ENCODE peak calls at places on chromosome X, in four cellular contexts. L, Z, F and H are unnamed samples.

GRCh38 chrX:125646195-125646594 is 326.5 kb downstream of the TEX13C start:
- DNase-seq in Z (no peak), L (no peak), F (no peak), H (no peak)

GRCh38 chrX:123876844-123877243 is 17.0 kb downstream of the XIAP start:
- DNase-seq in L (no peak), Z (no peak), F (no peak), H (no peak)

GRCh38 chrX:57294961-57295360 is 8.5 kb downstream of the FAAH2 start:
- DNase-seq in L (no peak), Z (no peak), F (no peak), H (no peak)

GRCh38 chrX:119132961-119133360 is 5.3 kb upstream of the KIAA1210 start:
- DNase-seq in L (no peak), F (no peak), Z (no peak), H (no peak)

GRCh38 chrX:103356023-103356798 is at the start of gene TCEAL9:
- DNase-seq in Z (no peak), F (peak; percentile 11), L (peak; percentile 51), H (peak; percentile 47)

GRCh38 chrX:48003367-48003757 is 427 bp downstream of the ZNF182 start:
- DNase-seq in F (peak; percentile 8), Z (no peak), L (no peak), H (peak; percentile 4)

GRCh38 chrX:115588180-115588579 is 27.2 kb downstream of the PLS3 start:
- DNase-seq in F (no peak), L (no peak), Z (no peak), H (no peak)

GRCh38 chrX:42691196-42691595 is 86.8 kb downstream of the PPP1R2C start:
- DNase-seq in F (no peak), Z (no peak), L (no peak), H (no peak)

GRCh38 chrX:151780621-151781020 is 46.1 kb downstream of the CNGA2 start:
- DNase-seq in Z (no peak), F (no peak), L (no peak), H (no peak)

GRCh38 chrX:38225093-38225492 is 4.4 kb upstream of the SRPX start:
- DNase-seq in F (no peak), Z (no peak), L (no peak), H (peak; percentile 15)

DNA sequence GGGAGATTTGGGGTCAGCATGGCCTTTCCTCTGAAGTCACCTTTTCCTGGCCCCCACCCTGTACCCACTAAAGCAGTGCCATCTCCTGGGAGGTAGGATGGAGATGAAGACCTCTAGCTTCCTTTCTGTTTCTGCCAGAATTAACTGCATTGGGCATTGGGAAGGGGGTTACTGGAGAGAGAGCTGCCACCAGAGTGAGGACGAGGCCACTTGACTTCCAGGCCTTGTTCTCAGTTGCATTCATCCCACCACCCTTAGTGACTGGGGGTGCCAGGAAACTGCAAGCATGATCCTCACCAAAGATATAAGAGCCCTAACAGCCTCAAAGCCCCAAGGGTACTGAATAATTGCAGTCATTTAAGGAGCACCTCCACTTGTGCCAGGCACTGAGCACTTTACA is 15.8 kb downstream of the SASH3 start:
- DNase-seq in L (no peak), F (no peak), Z (no peak), H (no peak)
- H3K9me3 ChIP-seq in L (no peaks in the 10 kb centered on the region), F (no peaks in the 10 kb centered on the region), Z (no peaks in the 10 kb centered on the region), H (no peaks in the 10 kb centered on the region)

GRCh38 chrX:15989716-15990115 is 133.6 kb upstream of the GRPR start:
- DNase-seq in L (no peak), F (no peak), Z (no peak), H (no peak)

GRCh38 chrX:15985937-15986336 is 131.3 kb upstream of the AP1S2 start:
- DNase-seq in F (no peak), L (no peak), Z (no peak), H (no peak)

GRCh38 chrX:15983034-15983433 is 128.4 kb upstream of the AP1S2 start:
- DNase-seq in L (no peak), F (no peak), Z (no peak), H (no peak)

DNA sequence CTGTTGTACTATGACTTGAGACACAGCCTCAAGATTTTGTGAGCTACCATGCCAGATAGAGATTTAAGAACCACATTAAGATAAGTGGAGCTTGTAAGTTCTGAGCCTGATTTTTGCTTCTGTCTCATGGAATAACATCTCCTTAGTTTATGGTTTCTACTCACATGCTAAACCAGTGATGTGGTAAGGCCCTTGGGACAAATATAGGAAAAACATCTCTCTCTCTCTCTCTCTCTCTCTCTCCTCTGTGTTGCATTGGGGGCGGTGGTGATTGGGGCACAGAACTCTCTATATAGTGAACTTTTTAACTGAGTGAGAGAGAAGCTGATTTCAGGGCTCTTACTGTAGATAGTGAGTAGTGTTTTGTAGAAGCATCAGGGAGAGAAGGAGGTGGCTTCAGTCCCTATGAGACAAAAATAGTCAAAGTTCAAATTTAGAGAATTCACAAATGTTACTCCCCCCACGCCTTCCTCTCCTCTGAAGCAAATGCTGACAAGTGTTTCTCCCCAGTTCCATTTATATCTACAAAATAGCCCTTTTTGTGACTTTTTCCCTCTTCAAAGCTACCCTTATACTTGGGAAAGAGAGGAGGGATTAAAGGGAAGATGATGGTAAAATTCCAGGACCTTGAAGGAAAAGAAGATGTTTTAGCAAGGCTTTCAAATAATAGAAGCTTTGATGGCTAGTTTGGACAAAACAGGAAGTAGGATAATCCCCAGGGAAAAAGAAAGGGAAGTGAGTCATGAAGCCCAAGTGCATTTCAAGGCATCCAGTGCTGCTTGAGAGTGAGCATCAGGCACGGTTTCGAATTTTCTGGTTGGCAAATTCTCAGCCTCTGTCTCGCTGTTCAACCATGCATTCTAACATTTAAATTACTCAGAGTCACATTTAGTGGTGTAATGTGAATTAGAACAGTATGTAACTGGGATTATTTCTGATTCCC is 134.3 kb upstream of the AP1S2 start:
- DNase-seq in F (no peak), Z (no peak), L (no peak), H (peak; percentile 2)
- TF ChIP-seq RNF2 in F (no peak), Z (no peak), L (no peak), H (no peak)

GRCh38 chrX:150455220-150455618 is 92.1 kb downstream of the MAMLD1 start:
- DNase-seq in L (no peak), F (no peak), Z (no peak), H (no peak)

GRCh38 chrX:150454508-150455219 is 91.5 kb downstream of the MAMLD1 start:
- DNase-seq in F (no peak), Z (no peak), L (no peak), H (no peak)

GRCh38 chrX:150459168-150459567 is 96.1 kb downstream of the MAMLD1 start:
- DNase-seq in Z (no peak), F (no peak), L (no peak), H (no peak)

GRCh38 chrX:150456466-150456865 is 93.3 kb downstream of the MAMLD1 start:
- DNase-seq in L (peak; percentile 2), F (peak; percentile 27), Z (no peak), H (no peak)

GRCh38 chrX:150456941-150457340 is 93.8 kb downstream of the MAMLD1 start:
- DNase-seq in L (no peak), Z (no peak), F (no peak), H (no peak)
- H3K9me3 ChIP-seq in L (no peaks in the 10 kb centered on the region), Z (no peaks in the 10 kb centered on the region), F (no peaks in the 10 kb centered on the region), H (no peaks in the 10 kb centered on the region)

DNA sequence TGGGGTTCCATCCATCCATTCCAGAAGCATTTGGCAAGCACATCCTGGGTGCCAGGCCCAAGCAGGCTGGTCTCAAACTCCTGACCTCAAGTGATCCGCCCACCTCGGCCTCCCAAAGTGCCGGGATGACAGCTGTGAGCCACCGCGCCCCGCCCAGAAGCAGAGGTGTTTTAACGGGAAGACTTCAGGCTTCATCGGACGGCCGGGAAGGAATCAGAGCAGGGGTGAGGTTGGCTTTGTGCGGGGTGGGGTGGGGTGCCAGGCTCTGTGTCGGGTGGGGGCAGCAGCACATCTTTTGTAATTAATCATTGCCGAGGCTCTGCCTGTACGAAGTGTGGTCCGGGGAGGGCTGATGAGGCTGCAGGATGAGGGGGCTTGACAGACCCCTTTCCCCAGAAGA is 5.1 kb upstream of the SLC25A6 start:
- DNase-seq in F (no peak), Z (no peak), L (no peak), H (no peak)
- TF ChIP-seq RNF2 in F (no peak), Z (no peak), L (no peak), H (no peak)

DNA sequence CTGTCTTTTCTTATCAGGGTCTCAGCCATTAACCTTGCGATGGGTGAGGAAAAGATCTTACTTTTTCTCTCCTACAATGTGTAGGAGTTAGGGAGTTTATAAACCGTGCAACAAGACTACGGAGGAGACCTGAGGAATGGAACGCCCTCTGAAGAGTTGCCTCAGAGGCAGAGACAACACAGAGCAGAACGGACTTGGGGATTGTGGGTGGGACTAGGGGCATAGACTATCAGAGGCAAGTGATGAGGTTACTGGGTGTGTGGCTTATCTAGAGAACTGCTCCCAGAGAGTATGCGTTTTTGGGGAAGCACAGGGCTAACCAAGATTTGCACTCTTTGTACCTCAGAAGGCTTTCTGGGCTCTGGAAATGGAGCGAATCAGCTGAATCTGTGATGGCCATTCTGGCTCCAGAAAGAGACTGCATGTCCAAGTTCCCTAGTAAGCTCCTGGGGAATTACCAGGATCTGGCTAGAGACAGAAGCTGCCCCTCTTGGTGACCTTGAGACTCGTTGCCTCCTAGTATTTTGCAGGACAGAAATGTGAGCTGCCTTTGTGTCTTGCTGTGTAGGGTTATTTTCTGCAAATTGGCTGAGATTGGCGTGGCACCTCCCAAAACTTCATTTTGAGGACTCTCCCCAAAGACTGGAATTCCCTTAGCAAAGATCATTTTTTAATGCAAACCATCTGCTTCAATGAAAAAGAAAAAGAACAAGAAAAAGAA is 118.9 kb downstream of the ARSF start:
- DNase-seq in L (no peak), Z (no peak), F (no peak), H (no peak)
- H3K9me3 ChIP-seq in L (no peaks in the 10 kb centered on the region), Z (no peaks in the 10 kb centered on the region), F (no peaks in the 10 kb centered on the region), H (no peaks in the 10 kb centered on the region)

GRCh38 chrX:131634900-131635299 is 91.0 kb downstream of the OR13H1 start:
- DNase-seq in F (no peak), L (no peak), Z (no peak), H (no peak)

DNA sequence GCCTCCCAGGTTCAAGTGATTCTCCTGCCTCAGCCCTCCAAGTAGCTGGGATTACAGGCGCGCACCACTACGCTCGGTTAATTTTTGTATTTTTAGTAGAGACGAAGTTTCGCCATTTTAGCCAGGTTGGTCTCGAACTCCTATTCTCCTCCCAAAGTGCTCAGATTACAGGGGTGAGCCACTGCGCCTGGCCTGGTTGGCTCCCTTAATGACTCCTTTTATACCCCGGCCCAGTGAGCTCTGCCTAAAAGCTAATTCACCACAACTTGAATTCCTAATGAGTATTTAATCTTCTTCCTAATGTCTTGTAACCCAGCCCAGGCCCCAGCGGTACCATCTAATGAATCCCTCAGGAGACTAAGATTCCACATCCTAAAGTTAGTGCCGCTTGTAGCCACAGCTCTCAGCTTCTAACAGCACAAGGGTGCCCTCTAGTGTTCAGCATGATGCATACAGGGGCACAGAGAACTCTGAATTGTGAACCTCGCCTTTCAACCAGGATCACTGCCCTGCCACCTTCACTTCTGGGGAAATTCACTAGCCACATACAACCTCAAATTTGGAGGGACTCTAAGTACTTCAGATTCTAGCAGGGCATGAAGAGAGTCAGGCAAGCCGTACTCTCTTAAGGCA is 89.5 kb downstream of the OR13H1 start:
- DNase-seq in F (peak; percentile 55), L (peak; percentile 29), Z (peak; percentile 2), H (peak; percentile 65)
- TF ChIP-seq RNF2 in F (no peak), L (no peak), Z (no peak), H (no peak)